ENCODE peak calls at places on chromosomes 3 and 15, in eight cellular contexts. One of them, this sample, is unnamed.

GRCh38 chr3:133964547-133964946 is 65.2 kb downstream of the SLCO2A1 start:
- DNase-seq in germinal center: no peak
- DNase-seq in cerebellar cortex: no peak
- DNase-seq in DMS 273 treated with DMSO at 0.1 percent for 48 hours: no peak
- DNase-seq in OCI-LY7: no peak
- DNase-seq in T1000: no peak
- DNase-seq in stimulated activated CD4-positive, alpha-beta T cell treated with anti-CD3 and anti-CD28 coated beads, Interleukin-15, amount 100 ng/mL, for 1 hour: no peak
- DNase-seq in mucosa of descending colon: no peak
- DNase-seq in this sample: no peak

GRCh38 chr3:30007668-30008067 is 598.7 kb upstream of the TGFBR2 start:
- DNase-seq in OCI-LY7: no peak
- DNase-seq in stimulated activated CD4-positive, alpha-beta T cell treated with anti-CD3 and anti-CD28 coated beads, Interleukin-15, amount 100 ng/mL, for 1 hour: no peak
- DNase-seq in DMS 273 treated with DMSO at 0.1 percent for 48 hours: no peak
- DNase-seq in T1000: no peak
- DNase-seq in mucosa of descending colon: no peak
- DNase-seq in germinal center: no peak
- DNase-seq in cerebellar cortex: no peak
- DNase-seq in this sample: no peak

GRCh38 chr15:56759450-56759845 is 26.1 kb upstream of the ZNF280D start:
- DNase-seq in germinal center: no peak
- DNase-seq in cerebellar cortex: no peak
- DNase-seq in T1000: peak
- DNase-seq in OCI-LY7: no peak
- DNase-seq in DMS 273 treated with DMSO at 0.1 percent for 48 hours: no peak
- DNase-seq in stimulated activated CD4-positive, alpha-beta T cell treated with anti-CD3 and anti-CD28 coated beads, Interleukin-15, amount 100 ng/mL, for 1 hour: no peak
- DNase-seq in mucosa of descending colon: no peak
- DNase-seq in this sample: no peak

GRCh38 chr3:132134611-132135010 is 99.8 kb upstream of the CPNE4 start:
- DNase-seq in cerebellar cortex: no peak
- DNase-seq in stimulated activated CD4-positive, alpha-beta T cell treated with anti-CD3 and anti-CD28 coated beads, Interleukin-15, amount 100 ng/mL, for 1 hour: no peak
- DNase-seq in T1000: peak
- DNase-seq in mucosa of descending colon: no peak
- DNase-seq in DMS 273 treated with DMSO at 0.1 percent for 48 hours: no peak
- DNase-seq in germinal center: no peak
- DNase-seq in OCI-LY7: no peak
- DNase-seq in this sample: no peak

GRCh38 chr15:40388941-40389823 is 6.7 kb downstream of the KNSTRN start:
- DNase-seq in OCI-LY7: no peak
- DNase-seq in cerebellar cortex: no peak
- DNase-seq in mucosa of descending colon: no peak
- DNase-seq in stimulated activated CD4-positive, alpha-beta T cell treated with anti-CD3 and anti-CD28 coated beads, Interleukin-15, amount 100 ng/mL, for 1 hour: no peak
- DNase-seq in germinal center: no peak
- DNase-seq in T1000: no peak
- DNase-seq in DMS 273 treated with DMSO at 0.1 percent for 48 hours: no peak
- DNase-seq in this sample: no peak

GRCh38 chr15:61657461-61657860 is 402.8 kb downstream of the VPS13C start:
- DNase-seq in mucosa of descending colon: no peak
- DNase-seq in DMS 273 treated with DMSO at 0.1 percent for 48 hours: no peak
- DNase-seq in germinal center: no peak
- DNase-seq in stimulated activated CD4-positive, alpha-beta T cell treated with anti-CD3 and anti-CD28 coated beads, Interleukin-15, amount 100 ng/mL, for 1 hour: no peak
- DNase-seq in cerebellar cortex: no peak
- DNase-seq in OCI-LY7: no peak
- DNase-seq in T1000: no peak
- DNase-seq in this sample: no peak

GRCh38 chr3:195003893-195004289 is 267.1 kb downstream of the XXYLT1 start:
- DNase-seq in germinal center: no peak
- DNase-seq in mucosa of descending colon: no peak
- DNase-seq in OCI-LY7: no peak
- DNase-seq in DMS 273 treated with DMSO at 0.1 percent for 48 hours: no peak
- DNase-seq in stimulated activated CD4-positive, alpha-beta T cell treated with anti-CD3 and anti-CD28 coated beads, Interleukin-15, amount 100 ng/mL, for 1 hour: no peak
- DNase-seq in cerebellar cortex: no peak
- DNase-seq in T1000: no peak
- DNase-seq in this sample: no peak

GRCh38 chr3:48656841-48657281 is 5.8 kb downstream of the CELSR3 start:
- DNase-seq in germinal center: no peak
- DNase-seq in stimulated activated CD4-positive, alpha-beta T cell treated with anti-CD3 and anti-CD28 coated beads, Interleukin-15, amount 100 ng/mL, for 1 hour: no peak
- DNase-seq in cerebellar cortex: no peak
- DNase-seq in mucosa of descending colon: peak
- DNase-seq in T1000: no peak
- DNase-seq in OCI-LY7: no peak
- DNase-seq in DMS 273 treated with DMSO at 0.1 percent for 48 hours: no peak
- DNase-seq in this sample: no peak

GRCh38 chr15:92326236-92326635 is 67.4 kb upstream of the ST8SIA2 start:
- DNase-seq in cerebellar cortex: no peak
- DNase-seq in stimulated activated CD4-positive, alpha-beta T cell treated with anti-CD3 and anti-CD28 coated beads, Interleukin-15, amount 100 ng/mL, for 1 hour: no peak
- DNase-seq in OCI-LY7: no peak
- DNase-seq in mucosa of descending colon: no peak
- DNase-seq in T1000: no peak
- DNase-seq in germinal center: no peak
- DNase-seq in DMS 273 treated with DMSO at 0.1 percent for 48 hours: no peak
- DNase-seq in this sample: no peak

GRCh38 chr3:178434206-178434805 is 101.9 kb upstream of the KCNMB2 start:
- DNase-seq in OCI-LY7: no peak
- DNase-seq in cerebellar cortex: no peak
- DNase-seq in mucosa of descending colon: no peak
- DNase-seq in T1000: no peak
- DNase-seq in stimulated activated CD4-positive, alpha-beta T cell treated with anti-CD3 and anti-CD28 coated beads, Interleukin-15, amount 100 ng/mL, for 1 hour: no peak
- DNase-seq in DMS 273 treated with DMSO at 0.1 percent for 48 hours: peak
- DNase-seq in germinal center: no peak
- DNase-seq in this sample: no peak

GRCh38 chr3:178562143-178562868 is 26.1 kb downstream of the KCNMB2 start:
- DNase-seq in cerebellar cortex: no peak
- DNase-seq in T1000: no peak
- DNase-seq in germinal center: no peak
- DNase-seq in mucosa of descending colon: no peak
- DNase-seq in stimulated activated CD4-positive, alpha-beta T cell treated with anti-CD3 and anti-CD28 coated beads, Interleukin-15, amount 100 ng/mL, for 1 hour: no peak
- DNase-seq in DMS 273 treated with DMSO at 0.1 percent for 48 hours: no peak
- DNase-seq in OCI-LY7: no peak
- DNase-seq in this sample: no peak

GRCh38 chr3:107063351-107063750 is 313.9 kb upstream of the CCDC54 start:
- DNase-seq in germinal center: no peak
- DNase-seq in mucosa of descending colon: no peak
- DNase-seq in DMS 273 treated with DMSO at 0.1 percent for 48 hours: no peak
- DNase-seq in cerebellar cortex: no peak
- DNase-seq in T1000: peak
- DNase-seq in stimulated activated CD4-positive, alpha-beta T cell treated with anti-CD3 and anti-CD28 coated beads, Interleukin-15, amount 100 ng/mL, for 1 hour: no peak
- DNase-seq in OCI-LY7: no peak
- DNase-seq in this sample: no peak

GRCh38 chr3:187064210-187065115 is 74.8 kb downstream of the RPL39L start:
- DNase-seq in mucosa of descending colon: no peak
- DNase-seq in T1000: no peak
- DNase-seq in cerebellar cortex: no peak
- DNase-seq in OCI-LY7: peak
- DNase-seq in germinal center: no peak
- DNase-seq in DMS 273 treated with DMSO at 0.1 percent for 48 hours: no peak
- DNase-seq in stimulated activated CD4-positive, alpha-beta T cell treated with anti-CD3 and anti-CD28 coated beads, Interleukin-15, amount 100 ng/mL, for 1 hour: no peak
- DNase-seq in this sample: no peak

This sample was measured in neural progenitor cell.